ENCODE peak calls at places on chromosome 21, in six cellular contexts. Y, N, C, U, P and A are unnamed samples.

GRCh38 chr21:44867999-44868700 is 5.3 kb downstream of the PTTG1IP start:
- DNase-seq in Y (no peak), N (no peak), C (no peak), U (no peak), P (no peak), A (no peak)

GRCh38 chr21:36155603-36156338 is 853 bp upstream of the DOP1B start:
- DNase-seq in Y (no peak), N (no peak), C (no peak), U (no peak), P (no peak), A (no peak)

GRCh38 chr21:36169465-36170128 is 13.0 kb downstream of the DOP1B start:
- DNase-seq in Y (no peak), N (no peak), C (no peak), U (no peak), P (no peak), A (no peak)

GRCh38 chr21:38770660-38771059 is 35.1 kb upstream of the ETS2 start:
- DNase-seq in Y (no peak), N (no peak), C (no peak), U (no peak), P (no peak), A (no peak)

GRCh38 chr21:26850116-26850643 is 5.0 kb upstream of the ADAMTS1 start:
- DNase-seq in Y (no peak), N (no peak), C (peak), U (no peak), P (no peak), A (no peak)

GRCh38 chr21:41752231-41752681 is 14.6 kb downstream of the RIPK4 start:
- DNase-seq in Y (no peak), N (no peak), C (peak), U (no peak), P (no peak), A (no peak)

GRCh38 chr21:44085491-44086321 is 21.5 kb upstream of the PWP2 start:
- DNase-seq in Y (no peak), N (no peak), C (no peak), U (peak), P (no peak), A (no peak)

GRCh38 chr21:42724226-42724920 is 71.0 kb downstream of the PDE9A start:
- DNase-seq in Y (no peak), N (peak), C (peak), U (no peak), P (no peak), A (peak)

GRCh38 chr21:27561116-27561515 is 594.2 kb upstream of the ADAMTS5 start:
- DNase-seq in Y (no peak), N (no peak), C (no peak), U (no peak), P (no peak), A (no peak)

GRCh38 chr21:26449161-26449560 is 123.9 kb downstream of the CYYR1 start:
- DNase-seq in Y (no peak), N (no peak), C (no peak), U (no peak), P (no peak), A (no peak)